ENCODE peak calls at places on chromosomes 11 and 22, in eight cellular contexts. A, D, M, I, K, B, C and U are unnamed samples.

GRCh38 chr22:27919943-27920755 is 1.1 kb upstream of the PITPNB start:
- DNase-seq in A (peak), D (peak), M (no peak), I (no peak), K (no peak), B (no peak), C (peak), U (no peak)

GRCh38 chr22:36289406-36289870 is 36.5 kb downstream of the APOL1 start:
- DNase-seq in A (no peak), D (no peak), M (no peak), I (no peak), K (no peak), B (no peak), C (no peak), U (no peak)

GRCh38 chr11:134364261-134364660 is 32.5 kb downstream of the GLB1L2 start:
- DNase-seq in A (no peak), D (no peak), M (no peak), I (no peak), K (no peak), B (no peak), C (no peak), U (peak)

GRCh38 chr11:121587182-121587581 is 134.4 kb upstream of the SORL1-AS1 start:
- DNase-seq in A (no peak), D (no peak), M (no peak), I (no peak), K (peak), B (no peak), C (no peak), U (no peak)

GRCh38 chr11:27485930-27486773 is 13.6 kb upstream of the LGR4 start:
- DNase-seq in A (no peak), D (peak), M (peak), I (no peak), K (peak), B (no peak), C (peak), U (no peak)

GRCh38 chr11:67616431-67617242 is 9.9 kb downstream of the NDUFV1 start:
- DNase-seq in A (no peak), D (no peak), M (no peak), I (no peak), K (no peak), B (no peak), C (no peak), U (no peak)

GRCh38 chr11:111655924-111656323 is 53.7 kb downstream of the SIK2 start:
- DNase-seq in A (no peak), D (no peak), M (no peak), I (no peak), K (no peak), B (no peak), C (no peak), U (no peak)

GRCh38 chr22:24894998-24895397 is 51.5 kb downstream of the LHFPL7 start:
- DNase-seq in A (no peak), D (peak), M (peak), I (no peak), K (peak), B (no peak), C (no peak), U (peak)

GRCh38 chr11:21866781-21867180 is 326.1 kb upstream of the ANO5 start:
- DNase-seq in A (no peak), D (no peak), M (no peak), I (no peak), K (no peak), B (no peak), C (no peak), U (no peak)

GRCh38 chr11:68314203-68314885 is 2.0 kb downstream of the LRP5 start:
- DNase-seq in A (no peak), D (no peak), M (no peak), I (no peak), K (no peak), B (no peak), C (no peak), U (peak)

GRCh38 chr11:4044971-4045646 is 49.5 kb upstream of the RRM1 start:
- DNase-seq in A (no peak), D (peak), M (no peak), I (no peak), K (no peak), B (no peak), C (no peak), U (no peak)

GRCh38 chr22:37300551-37301017 is 18.3 kb downstream of the CYTH4 start:
- DNase-seq in A (no peak), D (no peak), M (no peak), I (no peak), K (no peak), B (no peak), C (no peak), U (peak)

GRCh38 chr22:22771696-22772377 is 115.8 kb upstream of the IGLL5 start:
- DNase-seq in A (no peak), D (no peak), M (no peak), I (no peak), K (no peak), B (no peak), C (no peak), U (peak)

GRCh38 chr11:30196400-30197206 is 34.2 kb upstream of the FSHB start:
- DNase-seq in A (no peak), D (peak), M (peak), I (peak), K (peak), B (peak), C (peak), U (peak)

GRCh38 chr11:82864268-82864667 is 36.0 kb downstream of the PRCP start:
- DNase-seq in A (no peak), D (peak), M (peak), I (peak), K (peak), B (no peak), C (peak), U (peak)

GRCh38 chr22:48979482-48979881 is 848.2 kb downstream of the BRD1 start:
- DNase-seq in A (no peak), D (no peak), M (no peak), I (no peak), K (no peak), B (no peak), C (no peak), U (no peak)

GRCh38 chr11:127182586-127183203 is 182.1 kb upstream of the KIRREL3 start:
- DNase-seq in A (no peak), D (no peak), M (no peak), I (no peak), K (no peak), B (no peak), C (no peak), U (no peak)

GRCh38 chr11:71542856-71543743 is 5.1 kb upstream of the KRTAP5-9 start:
- DNase-seq in A (no peak), D (peak), M (no peak), I (peak), K (no peak), B (no peak), C (no peak), U (no peak)

GRCh38 chr11:70603756-70604211 is 205.5 kb downstream of the CTTN start:
- DNase-seq in A (no peak), D (no peak), M (no peak), I (no peak), K (no peak), B (no peak), C (no peak), U (no peak)

GRCh38 chr11:13475091-13475490 is 12.1 kb upstream of the BTBD10 start:
- DNase-seq in A (no peak), D (no peak), M (no peak), I (no peak), K (no peak), B (no peak), C (no peak), U (no peak)

GRCh38 chr22:43293661-43294392 is 49.3 kb downstream of the SCUBE1 start:
- DNase-seq in A (no peak), D (peak), M (peak), I (no peak), K (peak), B (no peak), C (no peak), U (peak)

GRCh38 chr11:13826505-13827278 is 135.8 kb upstream of the SPON1 start:
- DNase-seq in A (no peak), D (no peak), M (no peak), I (no peak), K (no peak), B (no peak), C (no peak), U (no peak)

GRCh38 chr11:48047616-48048015 is 67.3 kb downstream of the PTPRJ start:
- DNase-seq in A (no peak), D (no peak), M (no peak), I (no peak), K (no peak), B (no peak), C (no peak), U (no peak)

GRCh38 chr11:68298659-68299516 is 13.5 kb upstream of the LRP5 start:
- DNase-seq in A (no peak), D (no peak), M (no peak), I (no peak), K (peak), B (no peak), C (no peak), U (no peak)

GRCh38 chr11:66848671-66849500 is 5.6 kb downstream of the RCE1 start:
- DNase-seq in A (no peak), D (no peak), M (no peak), I (no peak), K (no peak), B (no peak), C (no peak), U (no peak)

GRCh38 chr11:13152264-13152663 is 125.3 kb upstream of the BMAL1 start:
- DNase-seq in A (no peak), D (no peak), M (no peak), I (no peak), K (no peak), B (no peak), C (no peak), U (no peak)

GRCh38 chr11:66068923-66069714 is 953 bp upstream of the PACS1 start:
- DNase-seq in A (no peak), D (peak), M (peak), I (peak), K (peak), B (no peak), C (no peak), U (peak)

GRCh38 chr11:128451651-128452470 is 135.5 kb downstream of the ETS1 start:
- DNase-seq in A (no peak), D (peak), M (no peak), I (no peak), K (peak), B (no peak), C (no peak), U (no peak)

GRCh38 chr11:112165049-112165448 is 1.2 kb upstream of the IL18 start:
- DNase-seq in A (no peak), D (no peak), M (no peak), I (no peak), K (no peak), B (no peak), C (no peak), U (no peak)

GRCh38 chr11:17720796-17721171 is 1.4 kb downstream of the MYOD1 start:
- DNase-seq in A (no peak), D (no peak), M (no peak), I (no peak), K (no peak), B (no peak), C (no peak), U (no peak)

GRCh38 chr11:104653011-104653806 is 245.1 kb downstream of the CASP12 start:
- DNase-seq in A (no peak), D (peak), M (no peak), I (no peak), K (peak), B (no peak), C (no peak), U (no peak)

GRCh38 chr11:57306156-57306876 is 18.4 kb downstream of the TNKS1BP1 start:
- DNase-seq in A (no peak), D (peak), M (no peak), I (no peak), K (no peak), B (no peak), C (no peak), U (no peak)

GRCh38 chr11:27107548-27107947 is 66.9 kb downstream of the BBOX1 start:
- DNase-seq in A (no peak), D (no peak), M (no peak), I (no peak), K (no peak), B (no peak), C (no peak), U (no peak)

GRCh38 chr22:48369789-48370507 is 1457.7 kb downstream of the BRD1 start:
- DNase-seq in A (no peak), D (no peak), M (peak), I (no peak), K (peak), B (no peak), C (no peak), U (peak)

GRCh38 chr11:18394928-18395734 is 768 bp downstream of the LDHA start:
- DNase-seq in A (no peak), D (peak), M (no peak), I (no peak), K (peak), B (no peak), C (no peak), U (peak)